ENCODE peak calls at places on chromosomes 4 and X, in eight cellular contexts. G, Q, E, K, F, M, D and N are unnamed samples.

GRCh38 chr4:176044589-176044951 is 21.1 kb upstream of the WDR17 start:
- DNase-seq in G (no peak), Q (no peak), E (peak), K (no peak), F (peak), M (no peak), D (peak), N (no peak)

GRCh38 chrX:53357799-53358530 is 64.5 kb downstream of the SMC1A start:
- DNase-seq in G (no peak), Q (no peak), E (no peak), K (no peak), F (no peak), M (no peak), D (peak), N (no peak)

GRCh38 chr4:108280072-108280471 is 111.3 kb upstream of the LEF1 start:
- DNase-seq in G (no peak), Q (no peak), E (no peak), K (no peak), F (no peak), M (no peak), D (no peak), N (no peak)

GRCh38 chrX:112614640-112615039 is 65.1 kb downstream of the LHFPL1 start:
- DNase-seq in G (no peak), Q (no peak), E (no peak), K (no peak), F (no peak), M (no peak), D (peak), N (no peak)

GRCh38 chr4:86626066-86626465 is 32.0 kb downstream of the PTPN13 start:
- DNase-seq in G (no peak), Q (no peak), E (no peak), K (no peak), F (no peak), M (no peak), D (peak), N (no peak)

GRCh38 chrX:103791826-103792458 is 15.3 kb downstream of the PLP1 start:
- DNase-seq in G (no peak), Q (no peak), E (no peak), K (no peak), F (no peak), M (no peak), D (no peak), N (no peak)

GRCh38 chr4:40288547-40288946 is 46.6 kb upstream of the CHRNA9 start:
- DNase-seq in G (no peak), Q (no peak), E (no peak), K (no peak), F (no peak), M (no peak), D (no peak), N (no peak)

GRCh38 chrX:9525511-9526248 is 60.8 kb downstream of the TBL1X start:
- DNase-seq in G (no peak), Q (no peak), E (no peak), K (no peak), F (no peak), M (no peak), D (no peak), N (no peak)

GRCh38 chr4:168784786-168785461 is 225.1 kb downstream of the CBR4 start:
- DNase-seq in G (no peak), Q (no peak), E (no peak), K (no peak), F (no peak), M (no peak), D (no peak), N (no peak)

GRCh38 chr4:11138964-11139363 is 289.7 kb downstream of the HS3ST1 start:
- DNase-seq in G (no peak), Q (no peak), E (no peak), K (no peak), F (no peak), M (no peak), D (no peak), N (no peak)

GRCh38 chr4:185880571-185880970 is 68.6 kb upstream of the SORBS2 start:
- DNase-seq in G (no peak), Q (no peak), E (no peak), K (no peak), F (no peak), M (no peak), D (no peak), N (no peak)

GRCh38 chr4:8737601-8738279 is 133.9 kb downstream of the HMX1 start:
- DNase-seq in G (no peak), Q (no peak), E (no peak), K (peak), F (no peak), M (no peak), D (no peak), N (no peak)

GRCh38 chr4:72860766-72861165 is 208.8 kb downstream of the COX18 start:
- DNase-seq in G (no peak), Q (no peak), E (no peak), K (no peak), F (no peak), M (no peak), D (no peak), N (no peak)

GRCh38 chr4:94458682-94459081 is 6.9 kb downstream of the PDLIM5 start:
- DNase-seq in G (no peak), Q (no peak), E (no peak), K (no peak), F (no peak), M (no peak), D (no peak), N (no peak)

GRCh38 chr4:75484195-75484594 is 30.0 kb downstream of the RCHY1 start:
- DNase-seq in G (no peak), Q (no peak), E (no peak), K (no peak), F (peak), M (no peak), D (no peak), N (no peak)

GRCh38 chrX:154384284-154384892 is 5.3 kb downstream of the EMD start:
- DNase-seq in G (no peak), Q (no peak), E (no peak), K (no peak), F (peak), M (no peak), D (no peak), N (no peak)

GRCh38 chrX:114075073-114075673 is 508.7 kb upstream of the HTR2C start:
- DNase-seq in G (no peak), Q (no peak), E (no peak), K (no peak), F (no peak), M (no peak), D (no peak), N (no peak)

GRCh38 chrX:25219480-25219879 is 203.7 kb upstream of the ARX start:
- DNase-seq in G (no peak), Q (no peak), E (no peak), K (no peak), F (no peak), M (no peak), D (no peak), N (no peak)

GRCh38 chr4:47704693-47705325 is 133.1 kb downstream of the CORIN start:
- DNase-seq in G (no peak), Q (no peak), E (peak), K (peak), F (peak), M (no peak), D (peak), N (no peak)

GRCh38 chr4:154602404-154603020 is 9.9 kb downstream of the FGG start:
- DNase-seq in G (no peak), Q (no peak), E (no peak), K (no peak), F (no peak), M (no peak), D (no peak), N (no peak)

GRCh38 chrX:47179221-47179927 is 14.3 kb upstream of the UBA1 start:
- DNase-seq in G (no peak), Q (no peak), E (peak), K (no peak), F (peak), M (no peak), D (no peak), N (no peak)

GRCh38 chr4:176222149-176222548 is 26.8 kb upstream of the SPATA4 start:
- DNase-seq in G (no peak), Q (no peak), E (no peak), K (no peak), F (no peak), M (no peak), D (no peak), N (no peak)

GRCh38 chr4:25900901-25901500 is 13.0 kb upstream of the SMIM20 start:
- DNase-seq in G (no peak), Q (no peak), E (no peak), K (no peak), F (no peak), M (no peak), D (no peak), N (no peak)

GRCh38 chr4:129903861-129904260 is 807.9 kb downstream of the C4orf33 start:
- DNase-seq in G (no peak), Q (no peak), E (no peak), K (no peak), F (no peak), M (no peak), D (no peak), N (no peak)

GRCh38 chr4:107156443-107156842 is 120.3 kb upstream of the DKK2 start:
- DNase-seq in G (no peak), Q (no peak), E (no peak), K (no peak), F (no peak), M (no peak), D (no peak), N (no peak)

GRCh38 chrX:1041051-1041450 is 171.4 kb downstream of the CRLF2 start:
- DNase-seq in G (no peak), Q (no peak), E (no peak), K (no peak), F (no peak), M (no peak), D (peak), N (no peak)

GRCh38 chr4:65968873-65969272 is 298.6 kb upstream of the EPHA5 start:
- DNase-seq in G (no peak), Q (no peak), E (no peak), K (no peak), F (no peak), M (no peak), D (peak), N (no peak)

GRCh38 chr4:158157412-158157811 is 15.4 kb downstream of the GASK1B start:
- DNase-seq in G (no peak), Q (no peak), E (no peak), K (no peak), F (no peak), M (no peak), D (no peak), N (no peak)

GRCh38 chrX:119325456-119325855 is 73.7 kb upstream of the SLC25A43 start:
- DNase-seq in G (no peak), Q (no peak), E (no peak), K (no peak), F (no peak), M (no peak), D (no peak), N (no peak)

GRCh38 chrX:41482153-41482850 is 35.2 kb downstream of the NYX start:
- DNase-seq in G (no peak), Q (no peak), E (no peak), K (no peak), F (no peak), M (no peak), D (peak), N (no peak)

GRCh38 chr4:173399016-173399415 is at the start of gene SCRG1:
- DNase-seq in G (no peak), Q (no peak), E (peak), K (no peak), F (peak), M (no peak), D (no peak), N (no peak)

GRCh38 chr4:165684177-165684870 is 188.7 kb upstream of the TLL1 start:
- DNase-seq in G (no peak), Q (no peak), E (no peak), K (no peak), F (no peak), M (no peak), D (no peak), N (no peak)

GRCh38 chrX:22063284-22063683 is 31.2 kb downstream of the PHEX start:
- DNase-seq in G (peak), Q (no peak), E (no peak), K (no peak), F (peak), M (peak), D (no peak), N (no peak)

GRCh38 chr4:187544461-187545053 is 451.0 kb upstream of the ZFP42 start:
- DNase-seq in G (no peak), Q (no peak), E (no peak), K (no peak), F (no peak), M (no peak), D (no peak), N (no peak)

GRCh38 chr4:160372390-160372789 is 1269.5 kb downstream of the RAPGEF2 start:
- DNase-seq in G (no peak), Q (no peak), E (no peak), K (no peak), F (no peak), M (no peak), D (no peak), N (no peak)

GRCh38 chr4:169899295-169899694 is 126.9 kb downstream of the MFAP3L start:
- DNase-seq in G (no peak), Q (no peak), E (no peak), K (no peak), F (no peak), M (no peak), D (no peak), N (no peak)

GRCh38 chrX:17613979-17614572 is 123.2 kb upstream of the SCML1 start:
- DNase-seq in G (no peak), Q (no peak), E (no peak), K (peak), F (no peak), M (no peak), D (no peak), N (no peak)

GRCh38 chrX:102338162-102338561 is 91.2 kb downstream of the NXF2 start:
- DNase-seq in G (no peak), Q (no peak), E (no peak), K (no peak), F (no peak), M (no peak), D (no peak), N (no peak)